ENCODE peak calls at places on chromosomes 5 and 9, in five cellular contexts. P is GM12878, A is A549, Y is HepG2, C is K562. W is an unnamed sample.

GRCh38 chr9:134585021-134585561 is 56.5 kb upstream of the COL5A1 start:
- DNase-seq in P (no peak), A (no peak), Y (no peak), C (no peak), W (no peak)

GRCh38 chr9:109143881-109144562 is 23.0 kb downstream of the FRRS1L start:
- DNase-seq in P (peak; percentile 23), A (peak; percentile 64), Y (peak; percentile 29), C (peak; percentile 82), W (peak; percentile 53)

GRCh38 chr9:98627291-98627690 is 81.4 kb downstream of the GABBR2 start:
- DNase-seq in P (no peak), A (no peak), Y (no peak), C (no peak), W (no peak)

GRCh38 chr9:135878528-135879236 is 28.7 kb downstream of the CAMSAP1 start:
- DNase-seq in P (no peak), A (no peak), Y (no peak), C (no peak), W (no peak)

GRCh38 chr5:30994170-30994569 is 199.3 kb upstream of the CDH6 start:
- DNase-seq in P (no peak), A (no peak), Y (no peak), C (no peak), W (peak; percentile 19)

GRCh38 chr5:151110992-151111391 is 30.2 kb upstream of the TNIP1 start:
- DNase-seq in P (no peak), A (no peak), Y (no peak), C (no peak), W (no peak)

GRCh38 chr5:113331201-113331551 is 103.6 kb downstream of the TSSK1B start:
- DNase-seq in P (no peak), A (no peak), Y (no peak), C (no peak), W (no peak)

GRCh38 chr9:73565026-73565425 is 413.4 kb downstream of the ANXA1 start:
- DNase-seq in P (no peak), A (no peak), Y (no peak), C (no peak), W (no peak)

GRCh38 chr9:33752130-33752637 is 43.2 kb upstream of the PRSS3 start:
- DNase-seq in P (no peak), A (no peak), Y (peak; percentile 76), C (no peak), W (no peak)

GRCh38 chr5:54263447-54263846 is 46.9 kb downstream of the ARL15 start:
- DNase-seq in P (no peak), A (no peak), Y (no peak), C (no peak), W (no peak)

GRCh38 chr9:74645007-74645639 is 148.0 kb downstream of the RORB start:
- DNase-seq in P (no peak), A (no peak), Y (peak; percentile 18), C (peak; percentile 4), W (peak; percentile 75)

GRCh38 chr5:135944564-135944963 is 10.2 kb downstream of the LECT2 start:
- DNase-seq in P (no peak), A (no peak), Y (no peak), C (no peak), W (no peak)

GRCh38 chr9:29556317-29556716 is 1983.0 kb upstream of the C9orf72 start:
- DNase-seq in P (no peak), A (peak; percentile 1), Y (no peak), C (no peak), W (no peak)

GRCh38 chr9:135605238-135605781 is 34.0 kb downstream of the GLT6D1 start:
- DNase-seq in P (no peak), A (no peak), Y (no peak), C (no peak), W (no peak)

GRCh38 chr9:503331-503730 is 288.7 kb downstream of the DOCK8 start:
- DNase-seq in P (no peak), A (no peak), Y (no peak), C (no peak), W (peak; percentile 26)

GRCh38 chr9:72540348-72540873 is 19.0 kb downstream of the TMC1 start:
- DNase-seq in P (no peak), A (no peak), Y (no peak), C (peak; percentile 67), W (no peak)

GRCh38 chr5:16929347-16929746 is 6.7 kb downstream of the MYO10 start:
- DNase-seq in P (no peak), A (no peak), Y (no peak), C (no peak), W (no peak)

GRCh38 chr5:2709996-2710689 is 41.3 kb downstream of the IRX2 start:
- DNase-seq in P (no peak), A (no peak), Y (no peak), C (no peak), W (no peak)

GRCh38 chr9:74078647-74079046 is 418.5 kb upstream of the RORB start:
- DNase-seq in P (no peak), A (no peak), Y (no peak), C (no peak), W (no peak)

GRCh38 chr9:81789751-81790150 is 100.4 kb upstream of the TLE1 start:
- DNase-seq in P (no peak), A (no peak), Y (no peak), C (no peak), W (no peak)

GRCh38 chr9:91001146-91001611 is 199.6 kb downstream of the SYK start:
- DNase-seq in P (no peak), A (peak; percentile 20), Y (no peak), C (no peak), W (no peak)

GRCh38 chr5:32276173-32276853 is 36.4 kb downstream of the MTMR12 start:
- DNase-seq in P (no peak), A (no peak), Y (peak; percentile 23), C (no peak), W (peak; percentile 78)

GRCh38 chr5:72498284-72498683 is 8.9 kb downstream of the ZNF366 start:
- DNase-seq in P (no peak), A (no peak), Y (no peak), C (no peak), W (no peak)

GRCh38 chr5:124891179-124891578 is 144.7 kb upstream of the ZNF608 start:
- DNase-seq in P (no peak), A (no peak), Y (no peak), C (no peak), W (no peak)
- TF ChIP-seq CTCF in P (no peak), A (no peak), Y (no peak), C (no peak), W (no peak)

GRCh38 chr5:173290477-173291131 is 37.6 kb downstream of the STC2 start:
- DNase-seq in P (no peak), A (no peak), Y (peak; percentile 55), C (no peak), W (no peak)
- TF ChIP-seq JUNB in P (no peak), A (no peak), Y (no peak), C (no peak), W (no peak)

GRCh38 chr5:141681295-141681694 is 735 bp downstream of the ARAP3 start:
- DNase-seq in P (no peak), A (no peak), Y (no peak), C (no peak), W (no peak)

GRCh38 chr5:141680751-141681201 is 1.3 kb downstream of the ARAP3 start:
- DNase-seq in P (no peak), A (no peak), Y (peak; percentile 7), C (peak; percentile 33), W (peak; percentile 96)

GRCh38 chr5:141674747-141675146 is 7.3 kb downstream of the ARAP3 start:
- DNase-seq in P (no peak), A (no peak), Y (no peak), C (no peak), W (peak; percentile 91)

GRCh38 chr5:141680178-141680577 is 1.9 kb downstream of the ARAP3 start:
- DNase-seq in P (no peak), A (no peak), Y (no peak), C (no peak), W (no peak)

GRCh38 chr5:141677415-141677814 is 4.6 kb downstream of the ARAP3 start:
- DNase-seq in P (no peak), A (peak; percentile 56), Y (peak; percentile 32), C (peak; percentile 43), W (peak; percentile 92)
- TF ChIP-seq CTCF in P (peak; percentile 9), A (no peak), Y (no peak), C (peak; percentile 48), W (peak; percentile 86)

GRCh38 chr9:117825609-117826347 is 121.6 kb downstream of the TLR4 start:
- DNase-seq in P (peak; percentile 40), A (no peak), Y (no peak), C (no peak), W (no peak)
- TF ChIP-seq JUNB in P (no peak), A (no peak), Y (no peak), C (no peak), W (no peak)

GRCh38 chr9:129384887-129385614 is 207.0 kb upstream of the IER5L start:
- DNase-seq in P (no peak), A (no peak), Y (no peak), C (no peak), W (no peak)
- TF ChIP-seq CTCF in P (no peak), A (no peak), Y (no peak), C (no peak), W (no peak)

DNA sequence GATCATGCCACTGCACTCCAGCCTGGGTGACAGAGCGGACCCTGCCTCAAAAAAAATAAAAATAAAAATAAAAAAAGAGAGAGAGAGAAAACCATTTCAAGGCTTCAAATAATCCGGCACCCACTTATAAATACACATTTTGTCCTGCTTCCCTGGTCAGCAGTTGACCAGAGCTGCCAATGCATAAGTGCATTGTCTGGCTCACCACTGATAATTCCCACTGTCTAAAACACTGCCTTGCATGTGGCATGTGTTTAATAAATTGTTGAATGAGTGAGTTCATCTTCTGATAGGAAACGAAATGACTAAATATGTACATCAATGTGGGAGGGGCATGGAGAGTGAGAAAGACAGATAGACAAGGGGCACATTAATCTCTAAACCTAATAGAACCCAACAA is 42.9 kb downstream of the MEGF10 start:
- DNase-seq in P (no peak), A (no peak), Y (no peak), C (no peak), W (no peak)
- TF ChIP-seq JUNB in P (no peak), A (no peak), Y (no peak), C (no peak), W (no peak)

GRCh38 chr9:85487872-85488271 is 253.9 kb downstream of the AGTPBP1 start:
- DNase-seq in P (no peak), A (no peak), Y (no peak), C (no peak), W (no peak)

GRCh38 chr9:85484235-85484634 is 257.5 kb downstream of the AGTPBP1 start:
- DNase-seq in P (no peak), A (no peak), Y (no peak), C (no peak), W (no peak)

GRCh38 chr9:85479305-85479704 is 262.4 kb downstream of the AGTPBP1 start:
- DNase-seq in P (no peak), A (no peak), Y (no peak), C (no peak), W (no peak)

GRCh38 chr9:85478847-85479246 is 262.9 kb downstream of the AGTPBP1 start:
- DNase-seq in P (no peak), A (no peak), Y (no peak), C (no peak), W (no peak)

GRCh38 chr9:85483214-85483613 is 258.5 kb downstream of the AGTPBP1 start:
- DNase-seq in P (no peak), A (no peak), Y (no peak), C (no peak), W (peak; percentile 29)
- TF ChIP-seq CTCF in P (no peak), A (no peak), Y (no peak), C (no peak), W (peak; percentile 38)